ENCODE peak calls at places on chromosomes 4 and X, in eight cellular contexts. One of them, this sample, is unnamed.

GRCh38 chr4:140884431-140885058 is 128.4 kb upstream of the TBC1D9 start:
- DNase-seq in HT1080: peak
- DNase-seq in CD8-positive, alpha-beta T cell: no peak
- DNase-seq in mucosa of descending colon: no peak
- DNase-seq in body of pancreas: peak
- DNase-seq in AG09309: peak
- DNase-seq in trophoblast cell: peak
- DNase-seq in fibroblast of the aortic adventitia: peak
- DNase-seq in this sample: no peak

GRCh38 chr4:336099-336892 is 1.3 kb upstream of the ZNF141 start:
- DNase-seq in mucosa of descending colon: peak
- DNase-seq in HT1080: no peak
- DNase-seq in AG09309: no peak
- DNase-seq in body of pancreas: peak
- DNase-seq in CD8-positive, alpha-beta T cell: no peak
- DNase-seq in trophoblast cell: peak
- DNase-seq in fibroblast of the aortic adventitia: peak
- DNase-seq in this sample: no peak

GRCh38 chrX:145821291-145821897 is 3.8 kb downstream of the SLITRK2 start:
- DNase-seq in HT1080: no peak
- DNase-seq in CD8-positive, alpha-beta T cell: no peak
- DNase-seq in body of pancreas: no peak
- DNase-seq in mucosa of descending colon: no peak
- DNase-seq in trophoblast cell: no peak
- DNase-seq in AG09309: no peak
- DNase-seq in fibroblast of the aortic adventitia: no peak
- DNase-seq in this sample: no peak

GRCh38 chrX:148947399-148948025 is 447.1 kb downstream of the AFF2 start:
- DNase-seq in AG09309: no peak
- DNase-seq in mucosa of descending colon: no peak
- DNase-seq in fibroblast of the aortic adventitia: peak
- DNase-seq in CD8-positive, alpha-beta T cell: no peak
- DNase-seq in body of pancreas: no peak
- DNase-seq in trophoblast cell: no peak
- DNase-seq in HT1080: no peak
- DNase-seq in this sample: no peak

GRCh38 chrX:139202742-139203410 is 327.7 kb upstream of the F9 start:
- DNase-seq in fibroblast of the aortic adventitia: no peak
- DNase-seq in trophoblast cell: no peak
- DNase-seq in mucosa of descending colon: no peak
- DNase-seq in CD8-positive, alpha-beta T cell: no peak
- DNase-seq in HT1080: no peak
- DNase-seq in AG09309: no peak
- DNase-seq in body of pancreas: no peak
- DNase-seq in this sample: no peak

GRCh38 chr4:138979742-138980141 is 35.8 kb upstream of the NOCT start:
- DNase-seq in CD8-positive, alpha-beta T cell: no peak
- DNase-seq in AG09309: no peak
- DNase-seq in body of pancreas: no peak
- DNase-seq in mucosa of descending colon: no peak
- DNase-seq in fibroblast of the aortic adventitia: no peak
- DNase-seq in trophoblast cell: no peak
- DNase-seq in HT1080: no peak
- DNase-seq in this sample: no peak

GRCh38 chr4:52658671-52659015 is 458 bp downstream of the USP46 start:
- DNase-seq in AG09309: no peak
- DNase-seq in CD8-positive, alpha-beta T cell: no peak
- DNase-seq in body of pancreas: no peak
- DNase-seq in mucosa of descending colon: no peak
- DNase-seq in HT1080: no peak
- DNase-seq in trophoblast cell: no peak
- DNase-seq in fibroblast of the aortic adventitia: no peak
- DNase-seq in this sample: no peak

GRCh38 chr4:80446664-80447063 is 111.1 kb downstream of the CFAP299 start:
- DNase-seq in trophoblast cell: peak
- DNase-seq in AG09309: peak
- DNase-seq in mucosa of descending colon: no peak
- DNase-seq in fibroblast of the aortic adventitia: peak
- DNase-seq in CD8-positive, alpha-beta T cell: no peak
- DNase-seq in body of pancreas: no peak
- DNase-seq in HT1080: no peak
- DNase-seq in this sample: no peak

GRCh38 chrX:57643698-57644097 is 36.4 kb downstream of the NLRP2B start:
- DNase-seq in body of pancreas: no peak
- DNase-seq in fibroblast of the aortic adventitia: no peak
- DNase-seq in CD8-positive, alpha-beta T cell: no peak
- DNase-seq in mucosa of descending colon: no peak
- DNase-seq in AG09309: no peak
- DNase-seq in trophoblast cell: no peak
- DNase-seq in HT1080: no peak
- DNase-seq in this sample: no peak